ENCODE peak calls at places on chromosomes 1 and 21, in four cellular contexts. E, X, Q and Y are unnamed samples.

GRCh38 chr1:29686012-29686930 is 449.9 kb downstream of the PTPRU start:
- DNase-seq in E (no peak), X (no peak), Q (no peak), Y (peak)

GRCh38 chr1:5576111-5577065 is 415.8 kb downstream of the NPHP4 start:
- DNase-seq in E (no peak), X (no peak), Q (no peak), Y (no peak)

GRCh38 chr1:201711101-201711597 is 117.8 kb upstream of the IPO9 start:
- DNase-seq in E (no peak), X (no peak), Q (peak), Y (no peak)

GRCh38 chr1:111436726-111437125 is 9.2 kb upstream of the OVGP1 start:
- DNase-seq in E (no peak), X (no peak), Q (peak), Y (peak)

GRCh38 chr21:45403825-45404725 is 890 bp upstream of the COL18A1 start:
- DNase-seq in E (no peak), X (peak), Q (peak), Y (no peak)

GRCh38 chr1:81670286-81670685 is 130.4 kb upstream of the ADGRL2 start:
- DNase-seq in E (no peak), X (peak), Q (peak), Y (peak)

GRCh38 chr1:2921970-2922686 is 99.1 kb upstream of the ACTRT2 start:
- DNase-seq in E (peak), X (no peak), Q (no peak), Y (no peak)

GRCh38 chr1:205339197-205339702 is 17.5 kb downstream of the KLHDC8A start:
- DNase-seq in E (no peak), X (no peak), Q (no peak), Y (no peak)

GRCh38 chr1:155321577-155322497 is 1.1 kb downstream of the RUSC1 start:
- DNase-seq in E (peak), X (peak), Q (no peak), Y (no peak)

GRCh38 chr1:214361636-214362035 is 80.7 kb downstream of the SMYD2 start:
- DNase-seq in E (no peak), X (no peak), Q (no peak), Y (no peak)

GRCh38 chr1:108512239-108513071 is 47.4 kb upstream of the EEIG2 start:
- DNase-seq in E (no peak), X (no peak), Q (peak), Y (peak)

GRCh38 chr1:51623450-51623849 is 6.6 kb downstream of the OSBPL9 start:
- DNase-seq in E (no peak), X (no peak), Q (no peak), Y (no peak)

GRCh38 chr1:228293816-228294500 is 86.1 kb downstream of the OBSCN start:
- DNase-seq in E (no peak), X (peak), Q (no peak), Y (no peak)

GRCh38 chr1:211420389-211420788 is 71.6 kb downstream of the RD3 start:
- DNase-seq in E (peak), X (no peak), Q (peak), Y (peak)

GRCh38 chr1:232952514-232953175 is 2.2 kb downstream of the NTPCR start:
- DNase-seq in E (peak), X (peak), Q (peak), Y (peak)

GRCh38 chr1:100038401-100039306 is 68.9 kb downstream of the SLC35A3 start:
- DNase-seq in E (peak), X (peak), Q (peak), Y (peak)

GRCh38 chr1:103284270-103284669 is 175.9 kb upstream of the COL11A1 start:
- DNase-seq in E (no peak), X (no peak), Q (no peak), Y (peak)

GRCh38 chr21:32321480-32321879 is 22.8 kb downstream of the MRAP start:
- DNase-seq in E (no peak), X (no peak), Q (no peak), Y (no peak)

GRCh38 chr1:89261926-89262540 is 10.6 kb downstream of the GBP5 start:
- DNase-seq in E (no peak), X (no peak), Q (no peak), Y (no peak)

GRCh38 chr1:12477936-12478611 is 139.9 kb downstream of the DHRS3 start:
- DNase-seq in E (peak), X (peak), Q (peak), Y (peak)

GRCh38 chr1:163820190-163820589 is 498.4 kb downstream of the NUF2 start:
- DNase-seq in E (no peak), X (no peak), Q (peak), Y (no peak)

GRCh38 chr1:162421258-162422194 is 9.6 kb upstream of the SH2D1B start:
- DNase-seq in E (no peak), X (no peak), Q (no peak), Y (no peak)

GRCh38 chr1:192766009-192766625 is 42.7 kb upstream of the RGS2 start:
- DNase-seq in E (no peak), X (no peak), Q (peak), Y (peak)

GRCh38 chr1:28933277-28933676 is 18.9 kb downstream of the EPB41 start:
- DNase-seq in E (no peak), X (no peak), Q (no peak), Y (no peak)

GRCh38 chr1:98001764-98002163 is 80.9 kb upstream of the DPYD start:
- DNase-seq in E (no peak), X (no peak), Q (peak), Y (peak)

GRCh38 chr1:234495231-234495990 is 16.4 kb upstream of the TARBP1 start:
- DNase-seq in E (peak), X (no peak), Q (peak), Y (peak)

GRCh38 chr1:995665-996633 is 3.9 kb downstream of the HES4 start:
- DNase-seq in E (no peak), X (no peak), Q (no peak), Y (no peak)